ENCODE peak calls at places on chromosomes 6 and 20, in eight cellular contexts. V, G, T, Z, I, M, D and X are unnamed samples.

GRCh38 chr6:98834060-98835031 is at the start of gene POU3F2:
- DNase-seq in V (peak), G (peak), T (peak), Z (no peak), I (peak), M (peak), D (peak), X (peak)

GRCh38 chr20:12764053-12764452 is 244.7 kb upstream of the SPTLC3 start:
- DNase-seq in V (no peak), G (no peak), T (no peak), Z (no peak), I (no peak), M (no peak), D (no peak), X (no peak)

GRCh38 chr20:36155629-36155971 is 1.1 kb downstream of the EPB41L1 start:
- DNase-seq in V (no peak), G (no peak), T (no peak), Z (no peak), I (no peak), M (no peak), D (no peak), X (no peak)

GRCh38 chr6:1400126-1400850 is 10.9 kb downstream of the FOXF2 start:
- DNase-seq in V (peak), G (no peak), T (no peak), Z (no peak), I (no peak), M (no peak), D (no peak), X (peak)

GRCh38 chr20:10622657-10623418 is 51.0 kb downstream of the JAG1 start:
- DNase-seq in V (peak), G (peak), T (no peak), Z (no peak), I (no peak), M (no peak), D (no peak), X (no peak)

GRCh38 chr20:19874328-19874727 is 116.3 kb downstream of the RIN2 start:
- DNase-seq in V (no peak), G (no peak), T (no peak), Z (no peak), I (no peak), M (no peak), D (no peak), X (no peak)

GRCh38 chr20:18360601-18361000 is 72.3 kb downstream of the ZNF133 start:
- DNase-seq in V (no peak), G (no peak), T (no peak), Z (no peak), I (no peak), M (no peak), D (no peak), X (no peak)

GRCh38 chr6:6689413-6690143 is 101.1 kb downstream of the LY86 start:
- DNase-seq in V (no peak), G (no peak), T (no peak), Z (no peak), I (no peak), M (no peak), D (no peak), X (no peak)

GRCh38 chr20:41349943-41350342 is 9.3 kb downstream of the LPIN3 start:
- DNase-seq in V (no peak), G (no peak), T (no peak), Z (no peak), I (no peak), M (no peak), D (no peak), X (no peak)

GRCh38 chr20:24662286-24662685 is 192.9 kb downstream of the SYNDIG1 start:
- DNase-seq in V (no peak), G (no peak), T (no peak), Z (no peak), I (peak), M (no peak), D (no peak), X (no peak)

GRCh38 chr6:140321891-140322290 is 947.4 kb upstream of the CITED2 start:
- DNase-seq in V (no peak), G (no peak), T (no peak), Z (no peak), I (no peak), M (no peak), D (no peak), X (no peak)

GRCh38 chr6:147201885-147202515 is 2.2 kb upstream of the STXBP5 start:
- DNase-seq in V (no peak), G (no peak), T (peak), Z (no peak), I (no peak), M (peak), D (peak), X (no peak)

GRCh38 chr6:44386364-44386928 is 1.1 kb upstream of the CDC5L start:
- DNase-seq in V (peak), G (peak), T (no peak), Z (no peak), I (peak), M (no peak), D (no peak), X (peak)

GRCh38 chr6:156391977-156392376 is 385.2 kb upstream of the ARID1B start:
- DNase-seq in V (no peak), G (no peak), T (no peak), Z (peak), I (no peak), M (no peak), D (no peak), X (no peak)

GRCh38 chr6:132511836-132512230 is 1.1 kb downstream of the STX7 start:
- DNase-seq in V (no peak), G (no peak), T (no peak), Z (no peak), I (no peak), M (no peak), D (no peak), X (no peak)

GRCh38 chr20:4217349-4217761 is 202.0 kb upstream of the RNF24 start:
- DNase-seq in V (no peak), G (no peak), T (peak), Z (no peak), I (no peak), M (peak), D (peak), X (no peak)

GRCh38 chr20:49570828-49571552 is 3.1 kb upstream of the PTGIS start:
- DNase-seq in V (peak), G (no peak), T (no peak), Z (no peak), I (no peak), M (no peak), D (no peak), X (no peak)

GRCh38 chr20:6533828-6534388 is 233.6 kb upstream of the BMP2 start:
- DNase-seq in V (no peak), G (no peak), T (no peak), Z (no peak), I (no peak), M (no peak), D (no peak), X (no peak)

GRCh38 chr20:43658068-43658722 is 8.7 kb upstream of the MYBL2 start:
- DNase-seq in V (no peak), G (no peak), T (peak), Z (no peak), I (no peak), M (no peak), D (peak), X (no peak)

GRCh38 chr6:85390775-85391174 is 59.1 kb upstream of the NT5E start:
- DNase-seq in V (no peak), G (no peak), T (peak), Z (no peak), I (no peak), M (no peak), D (no peak), X (no peak)

GRCh38 chr20:50713677-50714101 is 17.7 kb upstream of the PARD6B start:
- DNase-seq in V (peak), G (peak), T (peak), Z (no peak), I (no peak), M (no peak), D (no peak), X (peak)

GRCh38 chr6:151482290-151482689 is 11.5 kb upstream of the CCDC170 start:
- DNase-seq in V (no peak), G (no peak), T (no peak), Z (no peak), I (no peak), M (no peak), D (no peak), X (no peak)

GRCh38 chr6:37827603-37828265 is 8.2 kb downstream of the ZFAND3 start:
- DNase-seq in V (no peak), G (no peak), T (no peak), Z (no peak), I (no peak), M (no peak), D (no peak), X (no peak)

GRCh38 chr6:43222418-43223059 is 6.7 kb downstream of the DNPH1 start:
- DNase-seq in V (peak), G (no peak), T (no peak), Z (no peak), I (no peak), M (no peak), D (no peak), X (no peak)

GRCh38 chr6:45467853-45468252 is 90.1 kb upstream of the SUPT3H start:
- DNase-seq in V (no peak), G (no peak), T (no peak), Z (no peak), I (no peak), M (no peak), D (no peak), X (no peak)

GRCh38 chr20:43736588-43737091 is 9.8 kb upstream of the GTSF1L start:
- DNase-seq in V (no peak), G (no peak), T (no peak), Z (no peak), I (no peak), M (peak), D (no peak), X (no peak)

GRCh38 chr6:77778527-77778926 is 125.7 kb downstream of the MEI4 start:
- DNase-seq in V (no peak), G (no peak), T (no peak), Z (no peak), I (no peak), M (no peak), D (no peak), X (no peak)

GRCh38 chr6:89978749-89979145 is 84.5 kb downstream of the GJA10 start:
- DNase-seq in V (no peak), G (no peak), T (no peak), Z (no peak), I (no peak), M (no peak), D (no peak), X (no peak)

GRCh38 chr20:56004611-56005388 is 519 bp downstream of the CBLN4 start:
- DNase-seq in V (no peak), G (peak), T (no peak), Z (no peak), I (no peak), M (no peak), D (no peak), X (no peak)

GRCh38 chr20:33418033-33418432 is 16.7 kb upstream of the CDK5RAP1 start:
- DNase-seq in V (no peak), G (no peak), T (no peak), Z (no peak), I (no peak), M (no peak), D (no peak), X (no peak)

GRCh38 chr20:33419140-33419974 is 18.0 kb upstream of the CDK5RAP1 start:
- DNase-seq in V (no peak), G (peak), T (no peak), Z (no peak), I (no peak), M (peak), D (no peak), X (no peak)

DNA sequence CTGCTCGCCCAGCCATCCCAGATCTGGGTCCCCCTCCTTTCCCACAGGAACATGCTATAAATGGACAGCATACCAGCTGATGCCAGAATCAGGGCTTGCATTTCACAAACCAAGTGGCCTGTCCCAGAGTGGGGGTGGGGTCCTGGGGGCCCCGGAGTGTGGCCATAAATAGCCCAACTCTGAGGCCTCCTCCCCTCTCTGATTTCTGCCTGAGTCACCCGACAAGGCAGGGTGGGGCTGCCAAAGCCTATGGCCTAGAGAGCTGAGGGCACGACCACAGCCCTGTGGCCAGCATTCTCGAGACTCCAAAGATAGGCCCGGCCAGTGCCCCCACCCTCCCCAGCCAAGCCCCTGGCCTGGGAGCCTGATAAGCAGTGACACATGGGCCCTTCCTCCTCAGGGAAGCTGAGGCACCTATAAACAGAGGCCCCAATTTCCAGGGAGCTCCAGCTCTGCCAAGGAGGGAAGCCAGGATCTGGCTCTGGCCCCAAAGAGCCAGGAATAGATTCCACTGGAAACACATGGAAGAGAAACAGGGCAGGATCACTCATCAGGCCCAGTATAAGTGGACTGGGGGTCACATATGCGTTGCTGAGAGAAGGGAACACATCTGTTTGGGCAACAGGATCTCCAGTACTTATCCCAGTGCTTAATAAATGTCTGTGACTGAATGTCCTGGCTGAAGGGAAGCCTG is 20.3 kb downstream of the SNTA1 start:
- DNase-seq in V (peak), G (no peak), T (no peak), Z (no peak), I (peak), M (peak), D (no peak), X (peak)
- H3K4me3 ChIP-seq in V (no peak), G (no peak), T (no peak), Z (no peak), I (no peak), M (no peak), D (no peak), X (no peak)

GRCh38 chr6:166697113-166697512 is 70.1 kb upstream of the RPS6KA2 start:
- DNase-seq in V (no peak), G (no peak), T (no peak), Z (no peak), I (no peak), M (no peak), D (no peak), X (no peak)
- H3K27ac ChIP-seq in V (no peak), G (no peak), T (no peak), Z (no peak), I (no peak), M (no peak), D (no peak), X (no peak)

GRCh38 chr6:112348891-112349736 is 2.0 kb downstream of the RFPL4B start:
- DNase-seq in V (no peak), G (no peak), T (no peak), Z (no peak), I (no peak), M (no peak), D (no peak), X (no peak)
- TF ChIP-seq EP300 in V (no peak), G (no peak), T (no peak), Z (no peak), I (no peak), M (no peak), D (no peak), X (no peak)

DNA sequence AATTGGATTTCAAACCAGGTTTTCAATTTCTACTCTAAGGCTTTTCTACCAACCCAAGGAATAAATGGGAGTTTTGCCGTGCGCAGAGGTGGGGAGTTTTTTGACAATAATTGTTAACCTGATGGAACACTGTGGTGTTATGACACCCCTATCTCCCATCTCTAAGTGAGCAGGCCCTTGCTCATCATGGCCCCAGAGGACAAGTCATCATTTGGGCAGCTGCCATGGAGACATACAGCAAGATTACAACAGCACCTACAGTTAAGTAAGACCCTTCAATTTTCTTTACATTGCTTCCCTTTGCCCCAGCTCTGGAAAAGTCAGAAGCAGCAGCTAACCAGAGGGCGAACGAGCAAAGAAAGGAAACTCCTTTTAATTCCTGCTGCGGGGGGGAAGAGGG is 54.3 kb downstream of the ADGRF5 start:
- DNase-seq in V (no peak), G (no peak), T (no peak), Z (no peak), I (no peak), M (no peak), D (no peak), X (no peak)
- H3K4me3 ChIP-seq in V (no peak), G (no peak), T (no peak), Z (no peak), I (no peak), M (no peak), D (no peak), X (no peak)

DNA sequence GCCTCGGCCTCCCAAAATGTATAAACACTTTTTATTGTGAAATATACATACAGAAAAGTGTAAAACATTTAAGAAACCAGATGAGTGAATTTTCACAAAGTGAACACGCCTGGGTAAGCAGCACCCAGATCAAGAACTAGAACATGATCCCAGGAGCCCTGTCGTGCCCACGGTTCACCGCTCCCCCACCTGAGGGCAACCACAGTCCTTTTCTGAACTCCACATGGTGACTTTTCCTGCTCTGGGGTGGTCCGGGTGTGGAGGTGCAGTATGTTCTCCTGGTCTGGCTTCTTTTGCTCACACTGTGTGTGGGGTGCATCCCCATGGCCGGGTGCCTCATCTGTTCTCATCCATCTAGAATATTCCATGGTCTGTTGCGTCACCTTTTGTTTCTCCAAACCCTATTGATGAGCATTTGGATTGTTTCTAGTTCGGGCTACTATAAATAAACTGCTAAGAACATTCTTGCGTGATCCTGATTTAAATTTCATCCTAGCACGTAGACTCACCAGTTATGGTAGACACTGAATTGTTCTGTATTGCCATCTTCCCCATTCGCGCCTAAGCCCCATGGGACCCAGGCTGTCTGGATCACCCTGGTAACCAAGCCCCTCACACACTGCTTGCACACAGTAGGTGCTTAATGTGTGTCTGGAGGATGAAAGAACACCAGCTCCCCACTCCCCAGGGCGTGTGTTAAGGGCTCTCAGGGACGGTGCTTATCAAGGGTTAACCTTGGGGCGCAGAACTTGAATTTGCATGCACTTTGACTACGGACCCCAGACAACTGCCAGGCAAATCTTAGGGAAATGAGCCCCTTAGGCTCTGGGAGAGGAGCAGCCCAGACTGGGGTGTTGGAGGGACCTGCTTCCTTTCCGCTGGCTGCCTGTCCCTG is 56.2 kb downstream of the CTCFL start:
- DNase-seq in V (peak), G (peak), T (no peak), Z (no peak), I (no peak), M (no peak), D (no peak), X (no peak)
- H3K27ac ChIP-seq in V (peak), G (no peak), T (no peak), Z (peak), I (no peak), M (no peak), D (no peak), X (no peak)

GRCh38 chr6:5295612-5296011 is 34.3 kb downstream of the FARS2 start:
- DNase-seq in V (no peak), G (no peak), T (no peak), Z (peak), I (no peak), M (no peak), D (no peak), X (no peak)
- TF ChIP-seq EP300 in V (no peak), G (no peak), T (no peak), Z (no peak), I (no peak), M (no peak), D (no peak), X (no peak)

GRCh38 chr6:137871299-137871698 is 4.2 kb downstream of the TNFAIP3 start:
- DNase-seq in V (no peak), G (no peak), T (no peak), Z (no peak), I (no peak), M (no peak), D (no peak), X (no peak)

GRCh38 chr6:137874204-137875001 is 7.3 kb downstream of the TNFAIP3 start:
- DNase-seq in V (no peak), G (no peak), T (peak), Z (no peak), I (no peak), M (no peak), D (no peak), X (peak)

GRCh38 chr6:137872071-137872470 is 5.0 kb downstream of the TNFAIP3 start:
- DNase-seq in V (no peak), G (no peak), T (no peak), Z (no peak), I (no peak), M (no peak), D (no peak), X (no peak)

GRCh38 chr6:137875606-137876005 is 8.5 kb downstream of the TNFAIP3 start:
- DNase-seq in V (no peak), G (no peak), T (no peak), Z (no peak), I (no peak), M (no peak), D (no peak), X (no peak)

DNA sequence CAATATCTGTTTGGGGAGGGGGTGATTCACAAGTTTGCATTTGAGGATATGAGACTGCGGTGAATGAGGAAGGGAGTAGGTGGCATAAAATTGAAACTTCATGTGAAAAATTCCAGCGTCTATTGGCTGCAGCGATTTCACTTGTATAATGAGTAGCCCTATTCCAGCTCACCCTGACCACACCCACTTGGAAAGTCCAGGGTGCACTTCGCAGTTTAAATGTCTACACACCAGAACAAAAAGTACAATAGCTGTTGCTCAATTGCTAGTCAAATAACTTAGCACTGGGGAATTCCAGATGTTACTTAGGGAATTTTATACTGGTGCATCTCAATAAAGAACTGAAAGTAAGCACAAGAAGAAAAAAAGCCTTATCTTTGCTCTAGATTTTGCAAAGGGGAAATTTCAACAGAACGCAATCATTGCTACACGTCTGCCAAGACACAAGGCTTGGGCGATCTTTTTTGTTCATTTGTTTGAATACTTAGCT is 6.3 kb downstream of the TNFAIP3 start:
- DNase-seq in V (peak), G (peak), T (peak), Z (no peak), I (peak), M (no peak), D (peak), X (peak)
- H3K4me3 ChIP-seq in V (peak), G (peak), T (peak), Z (peak), I (peak), M (no peak), D (peak), X (peak)